ENCODE peak calls at places on chromosomes 16 and 17, in seven cellular contexts. X is WTC11, W is thoracic aorta, S is Peyer's patch, B is fibroblast of mammary gland, Z is gastrocnemius medialis, M is left ventricle myocardium inferior. R is an unnamed sample.

GRCh38 chr17:41734949-41735313 is 488 bp upstream of the HAP1 start:
- DNase-seq in X (peak; percentile 65), W (no peak), S (no peak), B (no peak), Z (no peak), M (no peak), R (no peak)

GRCh38 chr16:64983983-64984382 is 137.9 kb downstream of the CDH11 start:
- DNase-seq in X (peak; percentile 78), W (no peak), S (no peak), B (peak; percentile 92), Z (no peak), M (no peak), R (no peak)

GRCh38 chr16:89721644-89722391 is 481 bp downstream of the ZNF276 start:
- DNase-seq in X (no peak), W (no peak), S (peak; percentile 81), B (peak; percentile 46), Z (peak; percentile 31), M (peak; percentile 69), R (no peak)

GRCh38 chr16:46830417-46830901 is 521 bp downstream of the C16orf87 start:
- DNase-seq in X (peak; percentile 57), W (no peak), S (no peak), B (peak; percentile 2), Z (peak; percentile 24), M (peak; percentile 52), R (no peak)

GRCh38 chr17:444879-445454 is 92.4 kb upstream of the RPH3AL start:
- DNase-seq in X (no peak), W (no peak), S (no peak), B (no peak), Z (no peak), M (no peak), R (no peak)

GRCh38 chr16:35562919-35563318 is 2103.5 kb downstream of the TP53TG3F start:
- DNase-seq in X (no peak), W (no peak), S (no peak), B (no peak), Z (no peak), M (no peak), R (no peak)

GRCh38 chr16:77480671-77481315 is 46.0 kb upstream of the ADAMTS18 start:
- DNase-seq in X (no peak), W (no peak), S (no peak), B (no peak), Z (no peak), M (no peak), R (no peak)

GRCh38 chr16:73031155-73031866 is 16.6 kb downstream of the ZFHX3 start:
- DNase-seq in X (no peak), W (no peak), S (no peak), B (no peak), Z (no peak), M (no peak), R (no peak)

GRCh38 chr17:65553009-65553645 is 8.3 kb downstream of the AXIN2 start:
- DNase-seq in X (no peak), W (no peak), S (no peak), B (peak; percentile 81), Z (no peak), M (no peak), R (no peak)

GRCh38 chr17:58308985-58309917 is 19.3 kb downstream of the TSPOAP1 start:
- DNase-seq in X (no peak), W (no peak), S (no peak), B (no peak), Z (no peak), M (no peak), R (no peak)

GRCh38 chr17:76104896-76105231 is 1.3 kb upstream of the EXOC7 start:
- DNase-seq in X (no peak), W (no peak), S (no peak), B (no peak), Z (no peak), M (no peak), R (no peak)

GRCh38 chr16:56426585-56426984 is 1.2 kb upstream of the AMFR start:
- DNase-seq in X (no peak), W (no peak), S (no peak), B (peak; percentile 2), Z (no peak), M (no peak), R (no peak)

GRCh38 chr17:6279659-6280058 is 155.3 kb downstream of the AIPL1 start:
- DNase-seq in X (peak; percentile 81), W (no peak), S (peak; percentile 67), B (no peak), Z (no peak), M (no peak), R (no peak)
- TF ChIP-seq CTCF in X (no peak), W (no peak), S (peak; percentile 71), B (no peak), Z (no peak), M (no peak), R (no peak)

GRCh38 chr16:3793161-3793576 is 75.8 kb upstream of the TRAP1 start:
- DNase-seq in X (no peak), W (peak; percentile 23), S (no peak), B (peak; percentile 85), Z (peak; percentile 68), M (peak; percentile 33), R (no peak)
- TF ChIP-seq CTCF in X (no peak), W (peak; percentile 42), S (no peak), B (peak; percentile 40), Z (peak; percentile 21), M (peak; percentile 47), R (no peak)

GRCh38 chr17:64155090-64155630 is 25.2 kb upstream of the ERN1 start:
- DNase-seq in X (no peak), W (no peak), S (no peak), B (no peak), Z (no peak), M (no peak), R (no peak)
- TF ChIP-seq CTCF in X (no peak), W (no peak), S (no peak), B (no peak), Z (no peak), M (no peak), R (no peak)

GRCh38 chr16:79261461-79261860 is 339.1 kb downstream of the MAF start:
- DNase-seq in X (peak; percentile 73), W (no peak), S (peak; percentile 65), B (no peak), Z (no peak), M (peak; percentile 57), R (no peak)
- TF ChIP-seq CTCF in X (peak; percentile 31), W (no peak), S (peak; percentile 63), B (no peak), Z (peak; percentile 8), M (peak; percentile 65), R (no peak)

GRCh38 chr16:75226550-75227360 is 8.0 kb downstream of the CTRB1 start:
- DNase-seq in X (no peak), W (no peak), S (no peak), B (no peak), Z (no peak), M (no peak), R (no peak)
- TF ChIP-seq CTCF in X (no peak), W (no peak), S (no peak), B (no peak), Z (no peak), M (no peak), R (no peak)

GRCh38 chr17:30565073-30565935 is 88.1 kb downstream of the GOSR1 start:
- DNase-seq in X (peak; percentile 50), W (no peak), S (no peak), B (no peak), Z (no peak), M (no peak), R (no peak)
- TF ChIP-seq CTCF in X (no peak), W (no peak), S (no peak), B (no peak), Z (no peak), M (no peak), R (no peak)

DNA sequence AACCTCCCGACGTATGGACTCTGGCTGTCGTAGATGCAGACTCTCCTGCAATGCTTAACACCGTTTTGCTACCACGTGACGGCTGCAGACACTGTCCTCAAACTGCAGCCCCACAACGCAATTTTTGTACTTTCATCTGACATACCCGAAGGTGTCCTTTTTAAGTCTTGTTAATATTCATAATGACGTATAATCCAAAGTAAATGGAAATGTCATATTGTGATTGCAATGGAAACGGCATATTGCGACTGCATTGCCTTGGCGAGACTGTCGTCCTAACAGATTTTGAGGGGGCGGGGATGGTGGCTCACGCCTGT is 79.3 kb upstream of the TBC1D3K start:
- DNase-seq in X (no peak), W (no peak), S (no peak), B (no peak), Z (no peak), M (no peak), R (no peak)
- TF ChIP-seq CTCF in X (no peak), W (no peak), S (no peak), B (no peak), Z (no peak), M (no peak), R (no peak)

GRCh38 chr16:49000594-49000993 is 281.0 kb downstream of the CBLN1 start:
- DNase-seq in X (peak; percentile 48), W (no peak), S (no peak), B (no peak), Z (no peak), M (no peak), R (no peak)
- TF ChIP-seq CTCF in X (peak; percentile 81), W (no peak), S (peak; percentile 21), B (peak; percentile 53), Z (peak; percentile 21), M (peak; percentile 53), R (no peak)

GRCh38 chr17:35587074-35587961 is at the start of gene AP2B1:
- DNase-seq in X (peak; percentile 96), W (peak; percentile 77), S (peak; percentile 96), B (peak; percentile 97), Z (peak; percentile 94), M (peak; percentile 95), R (peak; percentile 97)
- TF ChIP-seq CTCF in X (no peak), W (no peak), S (peak; percentile 2), B (no peak), Z (no peak), M (no peak), R (no peak)